ENCODE peak calls at places on chromosomes 13 and 19, in five cellular contexts. B is hepatocyte, Q is GM23248, M is OCI-LY7, A is MM.1S. F is an unnamed sample. For H3K4me1, the result is how much of the 10 kb centered on the place peaks cover.

GRCh38 chr13:87676254-87677042 is 5.3 kb downstream of the SLITRK5 start:
- DNase-seq in B (no peak), Q (no peak), M (peak), A (no peak), F (peak)

GRCh38 chr13:109699628-109700071 is 86.7 kb downstream of the IRS2 start:
- DNase-seq in B (no peak), Q (peak), M (no peak), A (no peak), F (peak)

GRCh38 chr19:45876411-45877197 is 9.3 kb downstream of the IRF2BP1 start:
- DNase-seq in B (peak), Q (peak), M (no peak), A (no peak), F (peak)

GRCh38 chr13:106587787-106588186 is 19.9 kb upstream of the ARGLU1 start:
- DNase-seq in B (no peak), Q (no peak), M (no peak), A (peak), F (no peak)

GRCh38 chr19:41298327-41298964 is 11.5 kb upstream of the CCDC97 start:
- DNase-seq in B (peak), Q (peak), M (no peak), A (peak), F (no peak)

GRCh38 chr13:50016421-50016820 is 1.2 kb downstream of the KCNRG start:
- DNase-seq in B (no peak), Q (no peak), M (no peak), A (no peak), F (no peak)

GRCh38 chr13:40539954-40540706 is 126.3 kb downstream of the FOXO1 start:
- DNase-seq in B (peak), Q (peak), M (no peak), A (no peak), F (peak)

GRCh38 chr19:58569943-58570670 is 3.0 kb downstream of the MZF1 start:
- DNase-seq in B (peak), Q (no peak), M (no peak), A (no peak), F (no peak)

GRCh38 chr13:71412231-71412630 is 454.8 kb downstream of the DACH1 start:
- DNase-seq in B (no peak), Q (no peak), M (no peak), A (no peak), F (no peak)

GRCh38 chr13:73235385-73235784 is 176.6 kb downstream of the KLF5 start:
- DNase-seq in B (no peak), Q (no peak), M (no peak), A (no peak), F (no peak)

GRCh38 chr13:63163903-63164302 is 1748.3 kb upstream of the PCDH20 start:
- DNase-seq in B (no peak), Q (no peak), M (no peak), A (no peak), F (peak)

GRCh38 chr19:56508282-56508778 is 675 bp downstream of the ZNF471 start:
- DNase-seq in B (no peak), Q (no peak), M (no peak), A (no peak), F (no peak)

GRCh38 chr13:28138756-28139470 is 568 bp downstream of the PAN3 start:
- DNase-seq in B (peak), Q (peak), M (peak), A (peak), F (peak)

GRCh38 chr19:47239152-47239551 is 8.2 kb upstream of the BBC3 start:
- DNase-seq in B (no peak), Q (peak), M (peak), A (no peak), F (no peak)

GRCh38 chr19:57055956-57056355 is 63.8 kb upstream of the USP29 start:
- DNase-seq in B (no peak), Q (no peak), M (no peak), A (no peak), F (no peak)

GRCh38 chr13:31884556-31884955 is 145.2 kb downstream of the RXFP2 start:
- DNase-seq in B (no peak), Q (no peak), M (no peak), A (no peak), F (no peak)
- H3K4me1 ChIP-seq in B (under half), Q (under half), M (under half), A (under half), F (under half)

GRCh38 chr19:48274938-48275337 is 5.1 kb downstream of the ZNF114 start:
- DNase-seq in B (no peak), Q (no peak), M (no peak), A (no peak), F (no peak)

GRCh38 chr19:48274173-48274572 is 4.3 kb downstream of the ZNF114 start:
- DNase-seq in B (no peak), Q (peak), M (no peak), A (no peak), F (no peak)

GRCh38 chr19:48271531-48272151 is 1.8 kb downstream of the ZNF114 start:
- DNase-seq in B (peak), Q (peak), M (peak), A (no peak), F (peak)
- TF ChIP-seq EZH2phosphoT487 in B (no peak), Q (no peak), M (no peak), A (no peak), F (no peak)

GRCh38 chr19:2668188-2668763 is 34.2 kb downstream of the GNG7 start:
- DNase-seq in B (no peak), Q (no peak), M (peak), A (no peak), F (no peak)
- H3K4me1 ChIP-seq in B (under half), Q (under half), M (under half), A (under half), F (under half)

DNA sequence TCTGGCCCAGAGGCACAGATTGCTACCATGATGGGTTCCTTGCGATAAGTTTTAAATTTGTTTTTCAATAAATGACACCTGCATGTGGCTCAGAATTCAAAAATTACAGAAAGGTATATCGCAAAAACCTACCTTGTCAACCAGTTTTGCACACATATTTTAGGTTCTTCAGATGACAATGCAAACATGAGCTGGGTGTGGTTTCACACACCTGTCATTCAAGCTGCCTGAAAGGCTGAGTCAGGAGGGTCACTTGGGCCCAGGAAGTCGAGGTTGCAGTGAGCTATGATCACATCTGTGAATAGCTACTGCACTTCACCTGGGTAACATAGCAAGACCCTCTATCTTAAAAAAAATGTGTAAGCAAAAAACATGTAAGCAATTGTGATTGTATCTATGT is 56.1 kb downstream of the DNM2 start:
- DNase-seq in B (no peak), Q (no peak), M (peak), A (peak), F (no peak)
- TF ChIP-seq EZH2phosphoT487 in B (no peak), Q (no peak), M (no peak), A (no peak), F (no peak)